ENCODE peak calls at places on chromosome 21, in six cellular contexts. U is fibroblast of lung, B is vagina, V is GM23248, R is adipocyte, M is uterus. P is an unnamed sample. For H3K36me3, the result is how much of the 10 kb centered on the place peaks cover.

GRCh38 chr21:20856926-20857325 is 141.3 kb upstream of the NCAM2 start:
- DNase-seq in U (no peak), B (no peak), V (no peak), R (no peak), M (no peak), P (no peak)

GRCh38 chr21:38277501-38278111 is 20.8 kb downstream of the KCNJ15 start:
- DNase-seq in U (peak), B (no peak), V (peak), R (peak), M (no peak), P (peak)

GRCh38 chr21:36610201-36610600 is 88.7 kb upstream of the SIM2 start:
- DNase-seq in U (peak), B (no peak), V (no peak), R (no peak), M (no peak), P (no peak)

GRCh38 chr21:33362044-33362555 is 37.3 kb downstream of the IFNAR1 start:
- DNase-seq in U (no peak), B (no peak), V (no peak), R (no peak), M (no peak), P (no peak)

GRCh38 chr21:36791695-36792451 is 93.0 kb downstream of the SIM2 start:
- DNase-seq in U (no peak), B (no peak), V (no peak), R (no peak), M (no peak), P (no peak)

GRCh38 chr21:17931080-17931479 is 111.9 kb upstream of the C21orf91 start:
- DNase-seq in U (no peak), B (no peak), V (no peak), R (no peak), M (no peak), P (no peak)

GRCh38 chr21:36504067-36505058 is 24.4 kb upstream of the CLDN14 start:
- DNase-seq in U (peak), B (no peak), V (peak), R (peak), M (no peak), P (no peak)

GRCh38 chr21:29390778-29391177 is 92.1 kb downstream of the BACH1 start:
- DNase-seq in U (no peak), B (no peak), V (no peak), R (no peak), M (no peak), P (no peak)

GRCh38 chr21:25582888-25583287 is 24.4 kb downstream of the MRPL39 start:
- DNase-seq in U (no peak), B (no peak), V (no peak), R (no peak), M (no peak), P (no peak)

GRCh38 chr21:38504056-38504455 is 5.8 kb upstream of the ERG start:
- DNase-seq in U (peak), B (no peak), V (no peak), R (no peak), M (no peak), P (no peak)

GRCh38 chr21:25862596-25862995 is 127.8 kb downstream of the GABPA start:
- DNase-seq in U (peak), B (no peak), V (peak), R (peak), M (no peak), P (no peak)

GRCh38 chr21:36073181-36073580 is 3.4 kb downstream of the CBR1 start:
- DNase-seq in U (no peak), B (no peak), V (no peak), R (no peak), M (no peak), P (no peak)

GRCh38 chr21:29296452-29296851 is 2.3 kb upstream of the BACH1 start:
- DNase-seq in U (no peak), B (no peak), V (no peak), R (no peak), M (no peak), P (no peak)

GRCh38 chr21:35254006-35254751 is 205.1 kb upstream of the RUNX1 start:
- DNase-seq in U (peak), B (peak), V (peak), R (peak), M (no peak), P (peak)

GRCh38 chr21:34881894-34882371 is 167.2 kb downstream of the RUNX1 start:
- DNase-seq in U (peak), B (peak), V (peak), R (peak), M (no peak), P (peak)

GRCh38 chr21:37001446-37001845 is 5.1 kb upstream of the RIPPLY3 start:
- DNase-seq in U (no peak), B (no peak), V (peak), R (peak), M (no peak), P (no peak)

GRCh38 chr21:25871566-25871965 is 136.8 kb downstream of the GABPA start:
- DNase-seq in U (no peak), B (no peak), V (no peak), R (no peak), M (no peak), P (no peak)

GRCh38 chr21:19535356-19535755 is 1131.8 kb upstream of the TMPRSS15 start:
- DNase-seq in U (no peak), B (no peak), V (no peak), R (no peak), M (no peak), P (no peak)

GRCh38 chr21:29293495-29293894 is 5.2 kb upstream of the BACH1 start:
- DNase-seq in U (no peak), B (no peak), V (no peak), R (no peak), M (no peak), P (no peak)

GRCh38 chr21:39710866-39711265 is 34.1 kb upstream of the IGSF5 start:
- DNase-seq in U (no peak), B (no peak), V (no peak), R (no peak), M (no peak), P (no peak)

GRCh38 chr21:25625036-25625435 is 14.0 kb upstream of the JAM2 start:
- DNase-seq in U (peak), B (no peak), V (no peak), R (no peak), M (no peak), P (no peak)

GRCh38 chr21:37783016-37783415 is 133.2 kb downstream of the KCNJ6 start:
- DNase-seq in U (no peak), B (no peak), V (peak), R (no peak), M (no peak), P (no peak)

GRCh38 chr21:30935889-30936168 is 54.4 kb upstream of the KRTAP11-1 start:
- DNase-seq in U (no peak), B (no peak), V (no peak), R (no peak), M (no peak), P (no peak)

GRCh38 chr21:15222711-15223110 is 157.9 kb upstream of the NRIP1 start:
- DNase-seq in U (peak), B (no peak), V (peak), R (no peak), M (no peak), P (no peak)

GRCh38 chr21:29829514-29830255 is 110.1 kb downstream of the GRIK1 start:
- DNase-seq in U (peak), B (no peak), V (no peak), R (peak), M (no peak), P (no peak)

DNA sequence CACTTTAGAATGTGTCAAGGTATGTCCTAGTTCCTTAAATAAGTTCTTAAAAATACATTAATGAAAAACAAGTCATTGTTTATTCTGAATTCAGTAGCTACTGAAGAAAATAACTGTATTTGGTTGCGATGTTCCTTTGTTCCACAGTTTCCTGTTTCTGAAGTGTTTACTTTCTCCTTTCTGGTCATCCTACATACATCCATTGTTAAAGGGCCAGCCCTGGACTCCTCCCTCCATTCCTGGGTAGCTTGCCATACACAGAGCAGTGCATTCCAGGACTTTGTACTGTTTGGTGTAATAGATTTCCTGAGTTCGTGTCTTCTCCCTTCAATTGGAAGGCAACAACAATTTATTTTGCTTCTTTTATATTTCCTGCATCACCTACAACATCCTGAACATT is 845.4 kb upstream of the CXADR start:
- DNase-seq in U (no peak), B (no peak), V (no peak), R (no peak), M (no peak), P (no peak)
- H3K4me3 ChIP-seq in U (no peak), B (no peak), V (no peak), R (no peak), M (no peak), P (no peak)

DNA sequence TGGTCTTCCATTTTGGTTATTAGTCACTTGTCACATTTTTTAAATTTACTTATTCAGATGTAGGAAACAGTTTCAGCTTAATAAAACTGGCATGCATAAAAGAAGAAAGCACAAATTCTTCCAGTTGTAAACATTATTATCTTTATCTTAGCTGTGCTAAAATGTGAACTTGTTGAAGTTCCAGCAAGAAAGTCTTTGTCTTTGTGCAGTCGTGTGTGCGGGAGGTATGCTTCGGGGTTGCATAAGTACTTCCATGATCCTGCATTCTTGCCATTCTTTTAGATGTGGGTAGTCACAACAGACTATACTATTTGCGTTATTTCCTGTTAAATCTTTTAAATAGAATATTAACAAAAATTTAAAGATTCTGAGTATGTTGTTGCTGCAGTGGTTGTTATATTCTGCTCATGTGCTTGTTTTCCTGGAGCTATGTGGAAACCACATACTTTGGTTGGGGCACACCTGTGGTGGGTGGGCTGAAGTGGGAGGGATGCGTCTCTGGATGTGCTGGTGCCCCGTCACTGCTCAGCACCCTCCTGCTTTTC is 49.9 kb downstream of the CBS start:
- DNase-seq in U (peak), B (no peak), V (peak), R (peak), M (no peak), P (peak)
- H3K36me3 ChIP-seq in U (under half), B (half or more), V (under half), R (half or more), M (under half), P (under half)

GRCh38 chr21:43585514-43585913 is 73.8 kb downstream of the HSF2BP start:
- DNase-seq in U (no peak), B (no peak), V (no peak), R (no peak), M (no peak), P (no peak)
- H3K4me3 ChIP-seq in U (no peak), B (no peak), V (no peak), R (peak), M (no peak), P (no peak)

DNA sequence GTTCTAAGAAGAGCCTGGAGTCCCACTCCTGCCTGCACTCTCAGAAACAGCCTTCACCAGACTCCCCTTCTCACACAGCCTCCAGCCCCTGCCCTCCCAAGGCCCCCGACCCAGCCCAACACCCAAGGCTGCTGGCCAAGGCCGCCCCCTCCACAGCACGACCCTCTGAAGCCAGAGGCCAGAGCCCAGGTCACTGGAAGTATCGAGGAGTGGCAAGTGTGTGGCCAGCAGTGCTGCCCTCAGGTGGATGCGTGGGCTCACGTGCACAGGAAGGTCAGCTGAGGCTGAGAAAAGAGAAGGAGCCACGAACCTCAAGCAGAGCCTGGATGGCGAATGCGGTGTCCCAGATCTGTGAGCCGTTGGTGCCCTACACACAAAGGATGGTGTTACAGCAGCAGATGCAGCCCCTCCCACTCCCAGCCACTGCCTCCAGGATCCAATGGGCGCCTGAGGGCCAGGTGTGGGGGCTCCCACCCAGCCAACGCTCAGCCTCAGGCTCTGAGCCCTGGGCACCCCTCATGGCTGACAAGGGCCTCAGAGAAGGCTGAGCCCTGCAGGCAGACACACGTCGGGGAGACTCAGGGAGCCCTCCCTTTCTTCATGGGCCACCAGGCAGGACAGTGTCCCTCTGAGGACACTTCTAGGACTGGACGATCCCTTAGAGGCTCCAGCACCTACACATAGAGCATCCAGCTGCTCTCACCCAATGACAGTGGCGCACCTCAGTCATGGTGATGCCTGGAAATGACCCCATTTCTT is 18.0 kb downstream of the LSS start:
- DNase-seq in U (no peak), B (no peak), V (no peak), R (no peak), M (no peak), P (no peak)
- H3K36me3 ChIP-seq in U (half or more), B (half or more), V (under half), R (half or more), M (under half), P (under half)

GRCh38 chr21:44869860-44870747 is 3.4 kb downstream of the PTTG1IP start:
- DNase-seq in U (peak), B (no peak), V (peak), R (peak), M (peak), P (peak)

GRCh38 chr21:44872568-44873355 is 728 bp downstream of the PTTG1IP start:
- DNase-seq in U (peak), B (no peak), V (peak), R (peak), M (peak), P (no peak)

GRCh38 chr21:44872266-44872567 is 1.3 kb downstream of the PTTG1IP start:
- DNase-seq in U (no peak), B (no peak), V (no peak), R (no peak), M (no peak), P (no peak)

GRCh38 chr21:44871576-44872265 is 1.8 kb downstream of the PTTG1IP start:
- DNase-seq in U (peak), B (no peak), V (peak), R (peak), M (no peak), P (peak)

DNA sequence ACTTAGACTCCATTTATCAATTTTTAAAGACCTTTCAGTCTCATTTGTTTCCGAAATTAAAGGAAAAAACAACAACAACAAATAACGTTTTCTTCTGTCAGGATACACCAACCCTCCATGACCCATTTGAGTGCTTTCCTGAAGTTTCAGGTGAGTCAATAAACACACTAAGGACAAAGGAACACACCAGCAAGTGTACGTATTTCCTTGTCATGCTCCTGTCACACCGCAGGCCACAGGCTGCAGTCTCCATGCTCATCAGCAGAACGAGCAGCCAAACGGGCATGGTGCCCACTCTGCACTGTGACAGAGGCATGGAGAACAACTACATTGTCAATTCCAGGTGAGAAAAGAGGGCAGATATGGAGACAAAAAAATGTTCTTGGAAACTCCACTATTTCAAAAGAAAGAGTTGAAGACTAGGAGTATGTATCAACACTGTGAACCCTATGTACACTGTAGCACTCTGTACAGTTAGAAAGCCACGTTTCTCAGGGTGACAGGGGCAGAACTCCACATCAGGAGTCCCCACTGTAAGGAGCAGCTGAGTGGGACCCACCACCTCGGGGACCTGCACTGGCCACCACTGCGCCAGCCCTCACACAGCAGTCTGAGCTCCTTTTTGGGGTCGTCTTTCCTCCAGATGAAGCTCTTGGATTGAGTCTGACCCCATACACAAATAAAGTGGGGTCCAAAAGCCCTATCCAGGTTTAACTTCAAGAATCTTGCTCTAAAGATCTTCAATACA is 2.6 kb downstream of the PTTG1IP start:
- DNase-seq in U (no peak), B (no peak), V (no peak), R (no peak), M (no peak), P (no peak)
- H3K4me3 ChIP-seq in U (peak), B (peak), V (peak), R (peak), M (no peak), P (no peak)

GRCh38 chr21:32320726-32321125 is 22.1 kb downstream of the MRAP start:
- DNase-seq in U (no peak), B (no peak), V (no peak), R (no peak), M (no peak), P (no peak)

GRCh38 chr21:32320059-32320458 is 21.4 kb downstream of the MRAP start:
- DNase-seq in U (no peak), B (no peak), V (no peak), R (no peak), M (no peak), P (no peak)

GRCh38 chr21:32322676-32323075 is 24.0 kb downstream of the MRAP start:
- DNase-seq in U (no peak), B (no peak), V (no peak), R (no peak), M (no peak), P (no peak)

GRCh38 chr21:32321480-32321879 is 22.8 kb downstream of the MRAP start:
- DNase-seq in U (no peak), B (no peak), V (no peak), R (no peak), M (no peak), P (no peak)

DNA sequence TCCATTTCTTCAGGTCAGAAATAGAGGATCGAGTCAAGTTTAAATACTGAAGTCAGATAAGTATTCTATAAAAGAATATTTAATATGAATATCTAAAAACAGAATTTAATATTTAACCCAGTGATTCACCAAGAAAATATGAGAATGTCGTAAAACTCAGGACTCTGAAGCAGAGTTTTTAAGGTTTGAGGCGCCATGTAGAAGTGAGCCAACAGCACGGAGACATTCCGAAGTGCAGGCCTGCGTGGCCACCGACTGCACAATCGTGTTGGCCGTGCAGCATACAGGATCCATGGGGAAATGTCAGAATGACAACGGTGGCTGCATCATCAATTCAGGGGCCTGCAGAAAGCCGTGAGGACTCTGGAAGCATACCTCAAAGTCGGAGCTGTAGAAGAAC is 23.4 kb downstream of the MRAP start:
- DNase-seq in U (no peak), B (no peak), V (no peak), R (no peak), M (no peak), P (no peak)
- H3K36me3 ChIP-seq in U (under half), B (half or more), V (half or more), R (half or more), M (under half), P (under half)

GRCh38 chr21:41766883-41767605 is at the start of gene RIPK4:
- DNase-seq in U (no peak), B (no peak), V (peak), R (peak), M (no peak), P (no peak)

GRCh38 chr21:41766051-41766882 is 585 bp downstream of the RIPK4 start:
- DNase-seq in U (no peak), B (no peak), V (peak), R (no peak), M (no peak), P (no peak)

GRCh38 chr21:41763996-41764395 is 2.9 kb downstream of the RIPK4 start:
- DNase-seq in U (no peak), B (no peak), V (no peak), R (no peak), M (no peak), P (no peak)

GRCh38 chr21:41764558-41765392 is 2.1 kb downstream of the RIPK4 start:
- DNase-seq in U (no peak), B (no peak), V (no peak), R (no peak), M (no peak), P (no peak)

GRCh38 chr21:41765393-41765950 is 1.4 kb downstream of the RIPK4 start:
- DNase-seq in U (no peak), B (no peak), V (no peak), R (no peak), M (no peak), P (no peak)
- H3K4me3 ChIP-seq in U (no peak), B (peak), V (no peak), R (no peak), M (no peak), P (no peak)

DNA sequence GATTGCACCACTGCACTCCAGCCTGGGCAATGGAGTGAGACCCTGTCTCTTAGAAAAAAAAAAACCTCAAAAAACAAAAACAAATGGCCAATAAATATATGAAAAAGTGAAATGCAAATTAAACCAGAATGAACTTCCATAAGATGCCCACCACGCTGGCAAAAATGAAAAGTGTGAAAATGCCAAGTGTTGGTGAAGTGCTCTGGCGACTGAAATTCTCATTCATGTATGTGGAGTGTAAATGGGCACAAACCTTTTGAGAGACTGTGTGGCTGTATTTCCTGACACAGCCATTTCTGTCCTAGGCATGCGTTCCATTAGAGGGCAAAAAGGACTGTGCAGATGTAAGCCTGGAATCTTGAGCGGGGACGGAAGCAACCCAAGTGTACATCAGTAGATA is 18.3 kb downstream of the YBEY start:
- DNase-seq in U (no peak), B (no peak), V (no peak), R (no peak), M (no peak), P (no peak)
- H3K36me3 ChIP-seq in U (under half), B (under half), V (under half), R (under half), M (under half), P (under half)